ENCODE peak calls at places on chromosome 6, in nine cellular contexts. Z is brain microvascular endothelial cell, R is body of pancreas, E is BE2C, M is Caco-2, I is A549, S is IMR-90, P is heart left ventricle, N is BJ. Q is an unnamed sample.

GRCh38 chr6:30007132-30007764 is 53.8 kb upstream of the POLR1H start:
- DNase-seq in Z (no peak), R (peak; percentile 37), E (no peak), M (peak; percentile 45), I (no peak), S (no peak), P (peak; percentile 67), N (no peak), Q (no peak)

GRCh38 chr6:148959008-148959407 is 212.2 kb downstream of the UST start:
- DNase-seq in Z (no peak), R (no peak), E (no peak), M (no peak), I (no peak), S (no peak), P (no peak), N (no peak), Q (no peak)

GRCh38 chr6:43271103-43271815 is 26.8 kb upstream of the SLC22A7 start:
- DNase-seq in Z (no peak), R (no peak), E (no peak), M (no peak), I (no peak), S (no peak), P (no peak), N (no peak), Q (no peak)

GRCh38 chr6:153698001-153698400 is 341.0 kb upstream of the OPRM1 start:
- DNase-seq in Z (no peak), R (no peak), E (no peak), M (no peak), I (no peak), S (no peak), P (no peak), N (no peak), Q (no peak)

GRCh38 chr6:154438882-154439281 is 71.6 kb downstream of the CNKSR3 start:
- DNase-seq in Z (no peak), R (no peak), E (no peak), M (no peak), I (no peak), S (no peak), P (no peak), N (no peak), Q (no peak)

GRCh38 chr6:63964347-63964746 is 328.7 kb downstream of the PHF3 start:
- DNase-seq in Z (no peak), R (no peak), E (no peak), M (no peak), I (no peak), S (no peak), P (no peak), N (no peak), Q (no peak)

GRCh38 chr6:158649289-158650143 is at the start of gene SYTL3:
- DNase-seq in Z (peak; percentile 72), R (peak; percentile 75), E (no peak), M (no peak), I (no peak), S (peak; percentile 82), P (peak; percentile 70), N (no peak), Q (peak; percentile 87)

GRCh38 chr6:147268254-147268653 is 64.0 kb downstream of the STXBP5 start:
- DNase-seq in Z (no peak), R (no peak), E (no peak), M (no peak), I (no peak), S (peak; percentile 80), P (no peak), N (no peak), Q (peak; percentile 70)

GRCh38 chr6:147217840-147218404 is 13.7 kb downstream of the STXBP5 start:
- DNase-seq in Z (no peak), R (no peak), E (no peak), M (no peak), I (no peak), S (no peak), P (no peak), N (no peak), Q (no peak)

GRCh38 chr6:36636283-36636682 is 42.1 kb downstream of the SRSF3 start:
- DNase-seq in Z (no peak), R (no peak), E (no peak), M (no peak), I (no peak), S (no peak), P (peak; percentile 77), N (no peak), Q (no peak)

GRCh38 chr6:47665112-47665511 is 33.3 kb upstream of the ADGRF4 start:
- DNase-seq in Z (no peak), R (no peak), E (no peak), M (no peak), I (no peak), S (no peak), P (no peak), N (no peak), Q (no peak)

GRCh38 chr6:138692058-138692977 is 81.3 kb upstream of the CCDC28A start:
- DNase-seq in Z (peak; percentile 50), R (peak; percentile 71), E (peak; percentile 72), M (peak; percentile 83), I (peak; percentile 42), S (peak; percentile 50), P (peak; percentile 91), N (no peak), Q (peak; percentile 53)

DNA sequence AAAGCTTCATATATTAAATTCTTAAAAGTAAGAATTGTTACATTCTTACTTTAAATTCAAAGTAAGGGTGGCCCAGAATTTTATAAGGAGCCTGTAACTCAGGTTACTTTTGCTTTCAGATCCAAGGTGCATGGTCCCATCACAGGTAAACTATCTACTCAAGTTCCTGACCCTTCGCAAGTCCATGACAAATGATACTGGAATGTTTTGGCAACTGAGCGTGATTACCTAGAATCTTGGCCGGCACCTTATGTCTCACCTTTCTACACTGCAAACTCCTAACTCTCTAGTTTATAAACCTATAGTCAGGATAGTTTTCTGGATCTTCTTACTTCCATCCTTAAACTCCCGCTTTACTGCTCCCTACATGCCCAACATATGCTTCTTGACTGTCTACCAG is 67.9 kb upstream of the HMGN3 start:
- DNase-seq in Z (no peak), R (no peak), E (no peak), M (no peak), I (no peak), S (no peak), P (no peak), N (no peak), Q (no peak)
- TF ChIP-seq CTCF in Z (no peak), R (no peak), E (no peak), M (no peak), I (no peak), S (no peak), P (no peak), N (no peak), Q (no peak)

DNA sequence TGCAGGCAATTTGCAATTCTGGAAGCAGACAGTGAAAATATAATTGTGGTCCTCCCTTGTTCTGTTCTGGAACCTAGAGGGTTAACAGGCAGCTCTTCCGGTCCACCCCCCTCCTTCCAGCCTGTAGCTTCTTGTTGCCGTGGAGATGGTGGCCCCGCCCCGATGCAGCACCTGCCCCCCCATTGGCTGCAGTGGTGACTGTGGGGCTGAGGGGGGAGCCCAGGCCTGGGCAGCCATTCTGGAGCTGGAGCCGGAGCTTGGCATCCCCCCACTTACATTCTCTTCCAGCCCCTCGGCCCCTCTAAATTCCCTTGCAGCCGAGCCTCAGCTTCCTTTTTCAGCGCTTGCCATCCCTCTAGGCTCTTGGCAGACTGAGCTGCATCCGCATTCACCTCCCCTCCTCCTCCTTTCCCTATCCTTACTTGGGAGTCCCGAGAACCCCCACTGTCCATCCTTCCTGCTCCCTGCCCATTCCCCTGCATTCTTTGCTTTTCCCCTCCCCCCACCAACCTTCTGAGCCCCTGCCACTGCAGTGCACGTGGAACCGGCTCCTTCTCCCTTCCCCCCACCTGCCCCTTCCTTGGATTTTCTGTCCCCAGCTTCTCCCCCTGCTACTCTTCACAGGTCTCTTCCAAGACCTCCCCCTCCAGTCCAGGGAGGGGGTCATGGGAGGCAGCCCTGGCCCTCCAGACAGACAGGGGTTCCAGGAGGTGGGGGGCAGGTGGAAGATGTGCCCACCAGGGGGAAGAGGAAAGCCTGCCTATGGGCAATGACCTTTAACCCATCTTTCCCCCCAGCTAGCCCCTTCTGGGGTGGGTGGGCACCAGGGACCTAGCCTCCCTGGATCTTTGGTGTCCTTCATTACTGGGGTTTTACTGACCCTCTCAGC is 11.4 kb downstream of the SYNGAP1 start:
- DNase-seq in Z (peak; percentile 61), R (peak; percentile 52), E (peak; percentile 81), M (peak; percentile 67), I (peak; percentile 62), S (peak; percentile 65), P (no peak), N (no peak), Q (peak; percentile 63)
- H3K4me3 ChIP-seq in Z (peak overlapping the region; percentile 20), R (no peak overlapping the region), E (peak overlapping the region; percentile 47), M (no peak overlapping the region), I (peak overlapping the region; percentile 12), S (no peak overlapping the region), P (no peak overlapping the region), N (no peak overlapping the region), Q (no peak overlapping the region)

GRCh38 chr6:27871919-27872633 is 40.1 kb downstream of the OR2B2 start:
- DNase-seq in Z (peak; percentile 96), R (peak; percentile 93), E (peak; percentile 84), M (no peak), I (peak; percentile 90), S (peak; percentile 97), P (peak; percentile 74), N (peak; percentile 90), Q (peak; percentile 98)
- TF ChIP-seq CTCF in Z (peak; percentile 45), R (peak; percentile 17), E (peak; percentile 26), M (no peak), I (no peak), S (peak; percentile 24), P (no peak), N (peak; percentile 30), Q (peak; percentile 21)

GRCh38 chr6:32086661-32087573 is 22.2 kb downstream of the TNXB start:
- DNase-seq in Z (peak; percentile 68), R (no peak), E (no peak), M (no peak), I (no peak), S (peak; percentile 88), P (peak; percentile 71), N (peak; percentile 52), Q (peak; percentile 74)

GRCh38 chr6:32089082-32089828 is 19.9 kb downstream of the TNXB start:
- DNase-seq in Z (no peak), R (no peak), E (no peak), M (no peak), I (no peak), S (no peak), P (no peak), N (no peak), Q (no peak)

GRCh38 chr6:32087574-32088486 is 21.3 kb downstream of the TNXB start:
- DNase-seq in Z (peak; percentile 49), R (peak; percentile 86), E (peak; percentile 79), M (no peak), I (peak; percentile 88), S (peak; percentile 46), P (peak; percentile 89), N (no peak), Q (peak; percentile 94)

GRCh38 chr6:32085759-32086458 is 23.2 kb downstream of the TNXB start:
- DNase-seq in Z (no peak), R (no peak), E (no peak), M (peak; percentile 64), I (no peak), S (no peak), P (no peak), N (no peak), Q (no peak)

DNA sequence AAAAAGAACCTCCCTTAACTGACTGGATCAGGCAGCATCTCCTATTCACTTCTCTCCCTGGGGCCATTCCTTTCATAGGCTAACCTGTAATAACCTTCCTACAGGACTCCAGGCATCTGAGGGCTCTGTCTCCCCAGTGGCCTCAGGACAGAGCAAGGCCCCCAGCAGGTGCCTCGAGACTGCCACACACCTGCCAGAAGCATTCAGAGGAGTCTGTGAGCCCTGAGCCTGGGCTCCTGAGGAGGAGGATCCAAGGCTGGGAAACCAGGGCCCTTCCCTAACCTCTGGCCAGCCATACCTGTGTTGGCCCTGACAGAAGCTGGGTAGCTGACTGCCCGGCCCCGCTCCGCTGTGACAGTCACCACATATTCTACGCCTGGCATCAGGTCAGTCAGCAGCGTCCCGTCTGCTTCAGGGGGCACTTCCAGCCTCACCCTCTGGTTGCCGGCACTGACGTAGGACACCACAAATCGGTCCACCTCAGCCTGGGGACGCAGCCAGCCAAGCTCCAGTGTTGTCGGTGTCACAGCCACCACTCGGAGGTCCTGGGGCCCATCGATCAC is 20.6 kb downstream of the TNXB start:
- DNase-seq in Z (no peak), R (no peak), E (no peak), M (no peak), I (no peak), S (no peak), P (no peak), N (no peak), Q (no peak)
- H3K4me3 ChIP-seq in Z (no peak overlapping the region), R (no peak overlapping the region), E (no peak overlapping the region), M (no peak overlapping the region), I (no peak overlapping the region), S (no peak overlapping the region), P (no peak overlapping the region), N (no peak overlapping the region), Q (no peak overlapping the region)